ENCODE peak calls at places on chromosomes 12 and 14, in four cellular contexts. One of them, this sample, is unnamed.

GRCh38 chr12:53231859-53232640 is at the start of gene RARG:
- DNase-seq in ELF-1: peak
- DNase-seq in lower leg skin: no peak
- DNase-seq in HL-60: no peak
- DNase-seq in this sample: peak

GRCh38 chr14:76424359-76424758 is 48.4 kb downstream of the ESRRB start:
- DNase-seq in lower leg skin: no peak
- DNase-seq in ELF-1: no peak
- DNase-seq in HL-60: no peak
- DNase-seq in this sample: no peak

GRCh38 chr12:30437616-30438015 is 258.1 kb downstream of the IPO8 start:
- DNase-seq in HL-60: no peak
- DNase-seq in lower leg skin: peak
- DNase-seq in ELF-1: no peak
- DNase-seq in this sample: no peak

GRCh38 chr12:131424270-131424669 is 286.6 kb upstream of the SFSWAP start:
- DNase-seq in HL-60: no peak
- DNase-seq in lower leg skin: no peak
- DNase-seq in ELF-1: no peak
- DNase-seq in this sample: no peak

GRCh38 chr12:2387051-2387834 is 334.5 kb downstream of the CACNA1C start:
- DNase-seq in ELF-1: no peak
- DNase-seq in lower leg skin: no peak
- DNase-seq in HL-60: no peak
- DNase-seq in this sample: no peak

GRCh38 chr12:125143491-125143890 is 78.3 kb downstream of the AACS start:
- DNase-seq in lower leg skin: no peak
- DNase-seq in HL-60: no peak
- DNase-seq in ELF-1: peak
- DNase-seq in this sample: no peak

GRCh38 chr14:74579447-74580274 is 32.4 kb downstream of the LTBP2 start:
- DNase-seq in lower leg skin: no peak
- DNase-seq in ELF-1: no peak
- DNase-seq in HL-60: no peak
- DNase-seq in this sample: no peak

GRCh38 chr12:130849561-130850417 is 10.7 kb upstream of the STX2 start:
- DNase-seq in HL-60: no peak
- DNase-seq in lower leg skin: no peak
- DNase-seq in ELF-1: peak
- DNase-seq in this sample: no peak

GRCh38 chr14:98633380-98633779 is 638.6 kb downstream of the BCL11B start:
- DNase-seq in ELF-1: no peak
- DNase-seq in HL-60: no peak
- DNase-seq in lower leg skin: no peak
- DNase-seq in this sample: peak

GRCh38 chr14:98370352-98370751 is 901.6 kb downstream of the BCL11B start:
- DNase-seq in ELF-1: no peak
- DNase-seq in lower leg skin: no peak
- DNase-seq in HL-60: no peak
- DNase-seq in this sample: no peak

GRCh38 chr12:3698218-3698974 is 54.5 kb downstream of the CRACR2A start:
- DNase-seq in lower leg skin: no peak
- DNase-seq in ELF-1: no peak
- DNase-seq in HL-60: no peak
- DNase-seq in this sample: peak

GRCh38 chr14:101844752-101845151 is 83.2 kb downstream of the PPP2R5C start:
- DNase-seq in HL-60: no peak
- DNase-seq in lower leg skin: no peak
- DNase-seq in ELF-1: no peak
- DNase-seq in this sample: no peak

GRCh38 chr14:98144964-98145363 is 1127.0 kb downstream of the BCL11B start:
- DNase-seq in ELF-1: no peak
- DNase-seq in lower leg skin: no peak
- DNase-seq in HL-60: no peak
- DNase-seq in this sample: no peak

GRCh38 chr14:60095781-60096450 is 4.2 kb downstream of the PCNX4 start:
- DNase-seq in ELF-1: no peak
- DNase-seq in HL-60: no peak
- DNase-seq in lower leg skin: no peak
- DNase-seq in this sample: no peak

GRCh38 chr14:75409425-75410205 is 18.2 kb upstream of the JDP2 start:
- DNase-seq in ELF-1: no peak
- DNase-seq in lower leg skin: no peak
- DNase-seq in HL-60: no peak
- DNase-seq in this sample: no peak

GRCh38 chr12:78700565-78700964 is 164.0 kb upstream of the SYT1 start:
- DNase-seq in ELF-1: no peak
- DNase-seq in lower leg skin: no peak
- DNase-seq in HL-60: no peak
- DNase-seq in this sample: no peak

GRCh38 chr12:121534495-121535148 is 46.2 kb downstream of the KDM2B start:
- DNase-seq in ELF-1: peak
- DNase-seq in lower leg skin: no peak
- DNase-seq in HL-60: no peak
- DNase-seq in this sample: peak

GRCh38 chr14:60915781-60916180 is 65.1 kb downstream of the TRMT5 start:
- DNase-seq in HL-60: no peak
- DNase-seq in lower leg skin: no peak
- DNase-seq in ELF-1: no peak
- DNase-seq in this sample: no peak

GRCh38 chr14:95467657-95468056 is 48.8 kb downstream of the SYNE3 start:
- DNase-seq in HL-60: no peak
- DNase-seq in lower leg skin: no peak
- DNase-seq in ELF-1: no peak
- DNase-seq in this sample: no peak

GRCh38 chr12:114662512-114663177 is 21.3 kb downstream of the TBX3 start:
- DNase-seq in HL-60: peak
- DNase-seq in lower leg skin: peak
- DNase-seq in ELF-1: peak
- DNase-seq in this sample: peak

GRCh38 chr14:103480595-103480994 is 42.0 kb downstream of the CKB start:
- DNase-seq in lower leg skin: no peak
- DNase-seq in HL-60: no peak
- DNase-seq in ELF-1: no peak
- DNase-seq in this sample: no peak

GRCh38 chr12:48157889-48158370 is 615 bp upstream of the ASB8 start:
- DNase-seq in ELF-1: no peak
- DNase-seq in lower leg skin: no peak
- DNase-seq in HL-60: no peak
- DNase-seq in this sample: no peak

GRCh38 chr12:53820503-53820902 is 68.7 kb upstream of the CISTR start:
- DNase-seq in ELF-1: no peak
- DNase-seq in HL-60: no peak
- DNase-seq in lower leg skin: no peak
- DNase-seq in this sample: no peak

GRCh38 chr14:32004300-32004699 is 72.8 kb upstream of the ARHGAP5 start:
- DNase-seq in HL-60: no peak
- DNase-seq in lower leg skin: no peak
- DNase-seq in ELF-1: no peak
- DNase-seq in this sample: no peak

GRCh38 chr14:82113710-82114109 is 580.1 kb upstream of the SEL1L start:
- DNase-seq in lower leg skin: no peak
- DNase-seq in ELF-1: no peak
- DNase-seq in HL-60: no peak
- DNase-seq in this sample: no peak

GRCh38 chr12:69123909-69124638 is 115.3 kb upstream of the CPSF6 start:
- DNase-seq in lower leg skin: no peak
- DNase-seq in HL-60: no peak
- DNase-seq in ELF-1: no peak
- DNase-seq in this sample: no peak

GRCh38 chr14:51844482-51844881 is 15.9 kb upstream of the GNG2 start:
- DNase-seq in lower leg skin: no peak
- DNase-seq in HL-60: no peak
- DNase-seq in ELF-1: no peak
- DNase-seq in this sample: no peak

GRCh38 chr12:93713060-93713459 is 35.9 kb downstream of the CRADD start:
- DNase-seq in ELF-1: no peak
- DNase-seq in lower leg skin: no peak
- DNase-seq in HL-60: no peak
- DNase-seq in this sample: no peak

GRCh38 chr12:9380650-9381049 is 172.5 kb upstream of the PZP start:
- DNase-seq in HL-60: no peak
- DNase-seq in lower leg skin: no peak
- DNase-seq in ELF-1: no peak
- DNase-seq in this sample: no peak

GRCh38 chr14:75147423-75148071 is 20.7 kb upstream of the NEK9 start:
- DNase-seq in HL-60: peak
- DNase-seq in ELF-1: peak
- DNase-seq in lower leg skin: peak
- DNase-seq in this sample: peak

GRCh38 chr12:107311682-107312081 is 218.3 kb upstream of the CRY1 start:
- DNase-seq in lower leg skin: no peak
- DNase-seq in HL-60: peak
- DNase-seq in ELF-1: no peak
- DNase-seq in this sample: no peak

GRCh38 chr12:6316921-6317692 is 6.6 kb downstream of the PLEKHG6 start:
- DNase-seq in HL-60: no peak
- DNase-seq in lower leg skin: no peak
- DNase-seq in ELF-1: peak
- DNase-seq in this sample: no peak

GRCh38 chr14:32697704-32698103 is 241.0 kb upstream of the NPAS3 start:
- DNase-seq in ELF-1: no peak
- DNase-seq in HL-60: no peak
- DNase-seq in lower leg skin: no peak
- DNase-seq in this sample: no peak

GRCh38 chr14:74919421-74920165 is 3.5 kb downstream of the RPS6KL1 start:
- DNase-seq in ELF-1: no peak
- DNase-seq in lower leg skin: no peak
- DNase-seq in HL-60: no peak
- DNase-seq in this sample: no peak

GRCh38 chr14:91255026-91255695 is 10.7 kb upstream of the GPR68 start:
- DNase-seq in ELF-1: no peak
- DNase-seq in lower leg skin: no peak
- DNase-seq in HL-60: no peak
- DNase-seq in this sample: no peak

GRCh38 chr14:39085933-39086332 is 17.1 kb downstream of the SEC23A start:
- DNase-seq in ELF-1: peak
- DNase-seq in lower leg skin: no peak
- DNase-seq in HL-60: no peak
- DNase-seq in this sample: no peak

This sample was measured in neural progenitor cell.